ENCODE peak calls at places on chromosomes 12 and 14, in eight cellular contexts. F, R, U, G, O, Q, Y and N are unnamed samples.

GRCh38 chr14:92688434-92689375 is 59.7 kb downstream of the LGMN start:
- DNase-seq in F (no peak), R (no peak), U (no peak), G (no peak), O (no peak), Q (no peak), Y (no peak), N (no peak)

GRCh38 chr14:52583544-52583943 is 30.9 kb downstream of the GPR137C start:
- DNase-seq in F (no peak), R (peak), U (no peak), G (no peak), O (no peak), Q (no peak), Y (peak), N (no peak)

GRCh38 chr14:103123634-103124500 is 606 bp downstream of the TNFAIP2 start:
- DNase-seq in F (peak), R (peak), U (no peak), G (peak), O (no peak), Q (peak), Y (peak), N (peak)

GRCh38 chr12:126483145-126484068 is 1418.2 kb downstream of the AACS start:
- DNase-seq in F (no peak), R (peak), U (no peak), G (no peak), O (no peak), Q (peak), Y (peak), N (peak)

GRCh38 chr12:107847430-107847829 is 72.9 kb downstream of the ASCL4 start:
- DNase-seq in F (no peak), R (no peak), U (no peak), G (no peak), O (no peak), Q (no peak), Y (no peak), N (no peak)

GRCh38 chr14:22282429-22282828 is 306.6 kb downstream of the DAD1 start:
- DNase-seq in F (no peak), R (no peak), U (no peak), G (no peak), O (peak), Q (no peak), Y (no peak), N (no peak)

GRCh38 chr12:48973992-48974673 is 2.6 kb upstream of the WNT10B start:
- DNase-seq in F (peak), R (no peak), U (peak), G (no peak), O (no peak), Q (no peak), Y (peak), N (no peak)

GRCh38 chr14:55102141-55102547 is 26.9 kb upstream of the LGALS3 start:
- DNase-seq in F (peak), R (peak), U (no peak), G (peak), O (peak), Q (peak), Y (peak), N (peak)

GRCh38 chr12:138898-139534 is 72.4 kb downstream of the IQSEC3 start:
- DNase-seq in F (peak), R (no peak), U (no peak), G (no peak), O (no peak), Q (peak), Y (no peak), N (no peak)

GRCh38 chr12:101839324-101840283 is 8.8 kb upstream of the GNPTAB start:
- DNase-seq in F (peak), R (peak), U (peak), G (peak), O (peak), Q (peak), Y (peak), N (peak)

GRCh38 chr14:22791302-22791701 is 23.9 kb downstream of the SLC7A7 start:
- DNase-seq in F (no peak), R (peak), U (no peak), G (no peak), O (no peak), Q (peak), Y (peak), N (peak)

GRCh38 chr14:100864960-100865681 is 38.4 kb downstream of the RTL1 start:
- DNase-seq in F (no peak), R (no peak), U (no peak), G (no peak), O (no peak), Q (peak), Y (no peak), N (no peak)

GRCh38 chr12:82694970-82695369 is 8.3 kb downstream of the TMTC2 start:
- DNase-seq in F (no peak), R (no peak), U (no peak), G (no peak), O (no peak), Q (peak), Y (no peak), N (no peak)

GRCh38 chr14:20418501-20418909 is 5.2 kb upstream of the TEP1 start:
- DNase-seq in F (no peak), R (no peak), U (no peak), G (no peak), O (no peak), Q (no peak), Y (no peak), N (no peak)

GRCh38 chr12:122028165-122028591 is 6.5 kb downstream of the BCL7A start:
- DNase-seq in F (no peak), R (peak), U (no peak), G (no peak), O (no peak), Q (no peak), Y (peak), N (no peak)

GRCh38 chr12:91766454-91766853 is 379.2 kb downstream of the BTG1 start:
- DNase-seq in F (no peak), R (no peak), U (no peak), G (no peak), O (no peak), Q (no peak), Y (no peak), N (no peak)

GRCh38 chr14:54676822-54677708 is 110.1 kb downstream of the SAMD4A start:
- DNase-seq in F (no peak), R (peak), U (peak), G (peak), O (no peak), Q (peak), Y (peak), N (peak)

GRCh38 chr14:69052181-69052601 is 73.1 kb upstream of the ACTN1 start:
- DNase-seq in F (peak), R (no peak), U (no peak), G (peak), O (no peak), Q (no peak), Y (no peak), N (no peak)

GRCh38 chr12:57266681-57267080 is 15.7 kb upstream of the STAC3 start:
- DNase-seq in F (no peak), R (no peak), U (no peak), G (no peak), O (no peak), Q (no peak), Y (no peak), N (no peak)

GRCh38 chr12:105204916-105205315 is 31.1 kb downstream of the APPL2 start:
- DNase-seq in F (no peak), R (peak), U (no peak), G (no peak), O (no peak), Q (peak), Y (peak), N (no peak)

GRCh38 chr14:65840786-65841185 is 428.3 kb downstream of the FUT8 start:
- DNase-seq in F (no peak), R (peak), U (no peak), G (no peak), O (no peak), Q (peak), Y (no peak), N (no peak)

GRCh38 chr14:67512463-67513134 is 20.5 kb upstream of the PLEKHH1 start:
- DNase-seq in F (no peak), R (no peak), U (no peak), G (no peak), O (no peak), Q (no peak), Y (no peak), N (no peak)

GRCh38 chr14:100566586-100566985 is 20.6 kb downstream of the BEGAIN start:
- DNase-seq in F (no peak), R (no peak), U (no peak), G (no peak), O (no peak), Q (no peak), Y (no peak), N (no peak)

GRCh38 chr14:31018057-31018645 is 7.3 kb upstream of the AP4S1 start:
- DNase-seq in F (no peak), R (no peak), U (no peak), G (no peak), O (no peak), Q (no peak), Y (no peak), N (no peak)

GRCh38 chr14:50059773-50060629 is 56.4 kb downstream of the VCPKMT start:
- DNase-seq in F (no peak), R (no peak), U (no peak), G (no peak), O (no peak), Q (no peak), Y (no peak), N (no peak)

GRCh38 chr14:91229743-91230200 is 14.7 kb downstream of the GPR68 start:
- DNase-seq in F (no peak), R (peak), U (no peak), G (no peak), O (no peak), Q (peak), Y (peak), N (no peak)